ENCODE peak calls at places on chromosome 21, in six cellular contexts. R is GM13976, I is nephron progenitor cell, O is astrocyte of the spinal cord, W is tibial nerve, X is heart left ventricle. K is an unnamed sample.

GRCh38 chr21:24658016-24658415 is 949.3 kb downstream of the MRPL39 start:
- DNase-seq in I (no peak), O (peak), R (no peak), W (no peak), X (no peak), K (no peak)

GRCh38 chr21:33244781-33245105 is 15.0 kb downstream of the IFNAR2 start:
- DNase-seq in W (no peak), R (no peak), O (no peak), X (no peak), I (no peak), K (no peak)

GRCh38 chr21:46454634-46455390 is 3.9 kb upstream of the DIP2A start:
- DNase-seq in R (no peak), O (no peak), W (no peak), I (no peak), X (no peak), K (no peak)

GRCh38 chr21:31913191-31913608 is 40.4 kb downstream of the HUNK start:
- DNase-seq in R (no peak), W (no peak), O (no peak), X (no peak), I (peak), K (no peak)

GRCh38 chr21:33560965-33561364 is 18.1 kb downstream of the SON start:
- DNase-seq in X (no peak), I (no peak), W (no peak), R (no peak), O (no peak), K (no peak)

GRCh38 chr21:33116669-33117267 is 46.8 kb downstream of the OLIG1 start:
- DNase-seq in O (no peak), I (no peak), W (no peak), R (no peak), X (no peak), K (no peak)

GRCh38 chr21:34198232-34199120 is 125.1 kb downstream of the MRPS6 start:
- DNase-seq in I (no peak), R (no peak), W (no peak), X (no peak), O (no peak), K (no peak)

GRCh38 chr21:46065993-46066842 is 31.7 kb upstream of the COL6A2 start:
- DNase-seq in O (no peak), I (no peak), R (no peak), X (peak), W (no peak), K (peak)

GRCh38 chr21:32940079-32941014 is 85.4 kb upstream of the OLIG2 start:
- DNase-seq in W (peak), X (peak), R (peak), O (peak), I (peak), K (peak)

GRCh38 chr21:38631676-38632075 is 133.4 kb upstream of the ERG start:
- DNase-seq in I (no peak), W (no peak), O (peak), R (no peak), X (no peak), K (no peak)

GRCh38 chr21:27827972-27828371 is 861.1 kb upstream of the ADAMTS5 start:
- DNase-seq in W (no peak), X (no peak), I (no peak), O (no peak), R (no peak), K (no peak)

GRCh38 chr21:29092102-29092959 is 18.9 kb upstream of the CCT8 start:
- DNase-seq in R (no peak), X (no peak), W (no peak), I (no peak), O (peak), K (no peak)

GRCh38 chr21:46057111-46057709 is 40.7 kb upstream of the COL6A2 start:
- DNase-seq in O (no peak), I (no peak), W (no peak), X (no peak), R (peak), K (no peak)

GRCh38 chr21:14603202-14603601 is 57.1 kb upstream of the SAMSN1 start:
- DNase-seq in O (peak), I (no peak), W (no peak), X (no peak), R (no peak), K (no peak)

GRCh38 chr21:38631171-38631570 is 132.9 kb upstream of the ERG start:
- DNase-seq in R (no peak), I (no peak), O (peak), X (no peak), W (no peak), K (no peak)

GRCh38 chr21:39373634-39374033 is 24.7 kb upstream of the HMGN1 start:
- DNase-seq in X (no peak), W (no peak), R (peak), O (peak), I (no peak), K (no peak)

DNA sequence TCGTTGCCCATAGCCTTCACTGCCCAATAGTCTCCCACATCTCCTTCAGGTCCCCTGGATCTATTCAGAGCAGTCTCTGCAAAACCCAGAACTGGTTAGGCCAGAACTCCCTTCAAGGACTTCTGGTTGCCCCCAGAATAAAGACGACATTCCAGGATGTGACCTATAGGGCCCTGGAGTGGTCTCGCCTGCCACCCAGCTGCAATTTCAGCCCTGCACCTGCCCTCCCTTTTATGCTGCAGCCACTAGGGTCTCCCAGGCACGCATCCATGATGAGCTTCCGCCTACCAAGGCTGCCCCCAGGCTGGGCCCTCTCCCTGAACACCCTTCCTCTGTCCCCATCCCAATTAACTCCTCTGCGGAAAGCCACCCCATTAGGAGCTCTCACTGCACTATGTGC is 7.2 kb upstream of the TSPEAR start:
- DNase-seq in W (no peak), X (no peak), O (no peak), I (no peak), R (no peak), K (no peak)
- TF ChIP-seq CTCF in W (no peak), X (no peak), O (no peak), I (no peak), R (no peak), K (no peak)

GRCh38 chr21:36583591-36583990 is 103.7 kb upstream of the CLDN14 start:
- DNase-seq in X (no peak), I (no peak), W (no peak), R (no peak), O (no peak), K (no peak)

GRCh38 chr21:36587388-36587787 is 107.5 kb upstream of the CLDN14 start:
- DNase-seq in W (no peak), X (no peak), O (no peak), I (no peak), R (no peak), K (no peak)

GRCh38 chr21:36579898-36580297 is 100.0 kb upstream of the CLDN14 start:
- DNase-seq in X (no peak), I (no peak), W (no peak), R (no peak), O (no peak), K (no peak)

GRCh38 chr21:36589352-36589971 is 109.5 kb upstream of the SIM2 start:
- DNase-seq in O (no peak), I (no peak), X (no peak), W (no peak), R (peak), K (no peak)

DNA sequence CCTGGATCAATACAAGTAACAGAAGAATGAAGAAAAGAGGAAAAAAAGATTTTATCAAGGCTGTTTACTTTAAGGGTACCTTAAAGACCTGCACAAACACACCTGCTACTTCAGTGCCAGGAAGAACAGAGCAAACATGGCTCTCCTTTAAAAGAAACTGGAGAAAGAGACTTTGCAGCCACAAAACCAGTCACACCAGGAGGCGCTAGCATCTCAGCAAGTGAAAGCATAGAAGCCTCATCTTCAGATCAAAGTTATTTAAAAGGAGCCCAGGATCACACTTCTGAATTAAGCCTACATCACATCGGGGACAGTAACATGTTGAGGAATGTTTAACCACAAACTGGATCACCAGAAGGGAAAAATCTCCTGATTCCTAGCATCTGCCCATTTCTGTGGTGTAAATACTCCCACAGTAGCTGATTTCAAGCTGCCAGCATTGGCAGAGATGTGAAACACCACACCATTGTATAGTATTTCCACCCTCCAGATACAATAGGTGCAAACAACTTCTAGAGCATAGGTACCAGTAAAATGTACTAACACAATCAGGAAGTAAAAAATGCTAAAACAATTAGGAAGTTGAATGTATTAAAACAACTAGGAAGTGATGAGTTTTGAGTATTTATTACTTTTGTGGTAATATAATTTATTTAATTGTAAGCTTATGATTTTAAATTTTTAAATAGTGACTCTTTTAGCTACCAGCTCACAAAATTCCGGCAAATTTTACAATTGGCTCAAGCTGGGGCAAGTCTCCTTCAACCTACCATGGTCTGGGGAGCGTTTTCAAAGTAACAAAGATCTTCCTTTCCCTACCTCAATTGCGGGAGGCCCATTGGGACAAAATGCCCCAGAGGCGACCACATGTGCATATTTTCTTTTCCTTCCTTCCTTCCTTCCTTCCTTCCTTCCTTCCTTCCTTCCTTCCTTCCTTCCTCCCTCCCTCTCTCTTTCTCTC is 105.3 kb upstream of the CLDN14 start:
- DNase-seq in W (no peak), R (no peak), O (no peak), X (no peak), I (no peak), K (no peak)
- TF ChIP-seq CTCF in W (no peak), R (no peak), O (peak), X (no peak), I (no peak), K (peak)

GRCh38 chr21:42467613-42467983 is 28.4 kb downstream of the RSPH1 start:
- DNase-seq in I (no peak), X (no peak), R (no peak), W (no peak), O (no peak), K (no peak)
- TF ChIP-seq CTCF in I (no peak), X (no peak), R (no peak), W (no peak), O (no peak), K (no peak)

GRCh38 chr21:41509206-41509496 is 1.2 kb upstream of the TMPRSS2 start:
- DNase-seq in W (no peak), O (no peak), R (no peak), X (no peak), I (no peak), K (no peak)
- TF ChIP-seq CTCF in W (no peak), O (no peak), R (no peak), X (no peak), I (no peak), K (no peak)

K was measured in progenitor cell of endocrine pancreas.